ENCODE peak calls at places on chromosomes 6 and 20, in nine cellular contexts. V, X, L, W, Q, T, C, P and Z are unnamed samples.
A peak's percentile ranks its signal among the peaks of the same experiment; 100 is the strongest.

GRCh38 chr6:84835340-84835739 is 70.9 kb upstream of the TBX18 start:
- DNase-seq in L (no peak), X (no peak), Q (no peak), T (no peak), C (no peak), V (no peak), P (no peak), W (no peak), Z (no peak)

GRCh38 chr20:47929368-47930115 is 144.3 kb upstream of the SULF2 start:
- DNase-seq in T (no peak), W (peak; percentile 12), V (no peak), P (no peak), Q (no peak), X (no peak), C (no peak), L (peak; percentile 75), Z (no peak)

GRCh38 chr6:106102034-106102433 is 15.9 kb downstream of the PRDM1 start:
- DNase-seq in Q (no peak), L (no peak), W (no peak), T (no peak), V (no peak), X (no peak), C (no peak), P (no peak), Z (no peak)

GRCh38 chr6:85118233-85118632 is 331.6 kb upstream of the NT5E start:
- DNase-seq in X (no peak), C (no peak), V (no peak), T (no peak), Q (no peak), P (no peak), L (no peak), W (no peak), Z (no peak)

GRCh38 chr6:162849269-162849668 is 121.5 kb downstream of the PACRG start:
- DNase-seq in Q (no peak), V (no peak), T (peak; percentile 65), P (no peak), X (no peak), C (no peak), W (no peak), L (no peak), Z (no peak)

GRCh38 chr6:80165819-80166218 is 59.3 kb downstream of the BCKDHB start:
- DNase-seq in T (no peak), V (no peak), C (no peak), P (no peak), L (no peak), W (no peak), X (no peak), Q (no peak), Z (no peak)

GRCh38 chr6:69796081-69796626 is 656 bp downstream of the LMBRD1 start:
- DNase-seq in L (peak; percentile 41), W (peak; percentile 55), X (peak; percentile 43), C (peak; percentile 76), Q (no peak), V (peak; percentile 43), P (no peak), T (peak; percentile 44), Z (peak; percentile 64)

GRCh38 chr6:166417285-166417691 is 34.5 kb upstream of the MPC1 start:
- DNase-seq in V (no peak), L (no peak), W (no peak), P (peak; percentile 35), C (no peak), X (no peak), Q (no peak), T (no peak), Z (no peak)

GRCh38 chr6:141105481-141105880 is 1027.2 kb upstream of the GJE1 start:
- DNase-seq in V (no peak), P (no peak), X (peak; percentile 70), L (peak; percentile 62), W (no peak), C (no peak), Q (no peak), T (no peak), Z (no peak)

GRCh38 chr6:16402501-16402900 is 164.1 kb downstream of the GMPR start:
- DNase-seq in Q (no peak), P (no peak), X (no peak), W (peak; percentile 26), T (no peak), V (no peak), C (no peak), L (peak; percentile 29), Z (no peak)

GRCh38 chr20:58483051-58483450 is 32.1 kb downstream of the APCDD1L start:
- DNase-seq in W (no peak), C (no peak), Q (no peak), L (no peak), V (no peak), P (no peak), T (no peak), X (no peak), Z (no peak)

GRCh38 chr20:58480455-58481356 is 34.5 kb downstream of the APCDD1L start:
- DNase-seq in V (no peak), T (no peak), Q (no peak), C (no peak), P (no peak), L (no peak), W (no peak), X (no peak), Z (no peak)

GRCh38 chr20:58479666-58480454 is 35.3 kb downstream of the APCDD1L start:
- DNase-seq in Q (no peak), L (no peak), C (no peak), W (no peak), V (no peak), T (no peak), X (no peak), P (no peak), Z (no peak)

GRCh38 chr20:58482416-58482815 is 32.8 kb downstream of the APCDD1L start:
- DNase-seq in Q (no peak), P (no peak), W (no peak), X (peak; percentile 32), T (no peak), L (peak; percentile 41), V (no peak), C (no peak), Z (no peak)

GRCh38 chr20:58481541-58482021 is 33.6 kb downstream of the APCDD1L start:
- DNase-seq in V (peak; percentile 54), P (no peak), Q (no peak), C (no peak), X (peak; percentile 6), L (peak; percentile 69), T (no peak), W (peak; percentile 46), Z (no peak)
- TF ChIP-seq CTCF in V (peak; percentile 25), P (peak; percentile 46), Q (peak; percentile 14), C (peak; percentile 29), X (peak; percentile 82), L (peak; percentile 71), T (peak; percentile 37), W (peak; percentile 88), Z (peak; percentile 55)

GRCh38 chr6:125811259-125811658 is 20.5 kb downstream of the NCOA7 start:
- DNase-seq in V (no peak), T (no peak), L (no peak), X (no peak), W (no peak), Q (no peak), C (no peak), P (no peak), Z (no peak)
- H3K4me3 ChIP-seq in V (no peak overlapping the region), T (no peak overlapping the region), L (no peak overlapping the region), X (no peak overlapping the region), W (no peak overlapping the region), Q (no peak overlapping the region), C (no peak overlapping the region), P (no peak overlapping the region), Z (no peak overlapping the region)

DNA sequence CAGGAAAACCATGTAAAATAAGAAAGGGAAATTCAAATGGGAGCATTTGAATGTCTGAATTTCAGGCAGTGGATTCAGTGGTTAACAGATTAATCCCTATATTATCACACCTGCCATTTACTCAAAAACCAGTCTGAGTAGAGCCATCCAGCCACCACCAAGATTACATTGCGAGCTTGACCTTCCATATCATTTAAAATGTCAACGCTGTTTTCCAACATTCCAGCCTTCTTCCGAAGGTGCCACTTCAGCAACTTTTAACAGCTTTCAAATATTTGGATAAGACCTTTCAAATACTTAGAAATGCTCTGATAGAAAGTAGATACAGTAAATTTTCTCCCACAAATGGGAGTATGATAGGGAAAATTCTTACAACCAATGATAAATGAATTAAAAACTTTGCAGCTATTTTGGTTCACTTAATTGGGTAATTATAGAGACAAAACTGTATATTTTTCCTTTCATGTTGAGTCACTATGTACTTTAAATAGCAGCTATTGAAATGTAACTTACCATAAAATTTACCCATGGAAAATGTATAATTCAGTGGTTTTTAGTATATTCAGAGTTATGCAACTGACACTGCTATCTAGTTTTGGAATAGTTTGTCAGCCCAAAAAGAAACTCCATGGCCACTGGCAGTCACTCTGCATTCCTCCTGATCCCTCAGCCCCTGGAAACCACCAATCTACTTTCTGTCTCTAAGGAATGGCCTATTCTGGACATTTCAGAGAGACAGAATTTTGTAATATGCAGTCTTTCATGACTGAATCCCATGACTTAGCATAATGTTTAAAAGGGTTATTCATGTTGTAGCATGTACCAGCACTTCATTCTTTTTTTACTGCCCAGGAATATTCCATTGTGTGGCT is 21.6 kb downstream of the EZR start:
- DNase-seq in W (no peak), Q (no peak), P (no peak), C (no peak), V (no peak), T (no peak), X (peak; percentile 54), L (peak; percentile 92), Z (no peak)
- H3K27ac ChIP-seq in W (no peak overlapping the region), Q (peak overlapping the region; percentile 74), P (peak overlapping the region; percentile 55), C (no peak overlapping the region), V (no peak overlapping the region), T (peak overlapping the region; percentile 10), X (peak overlapping the region; percentile 51), L (peak overlapping the region; percentile 93), Z (peak overlapping the region; percentile 10)

GRCh38 chr6:64983108-64983507 is 723.9 kb downstream of the EYS start:
- DNase-seq in P (no peak), W (no peak), L (no peak), V (no peak), T (no peak), X (no peak), C (no peak), Q (no peak), Z (no peak)

GRCh38 chr6:64990652-64991304 is 716.2 kb downstream of the EYS start:
- DNase-seq in W (no peak), V (no peak), X (no peak), C (no peak), Q (no peak), P (no peak), L (no peak), T (no peak), Z (no peak)

GRCh38 chr6:64988148-64988547 is 718.9 kb downstream of the EYS start:
- DNase-seq in V (no peak), W (no peak), P (no peak), T (no peak), C (no peak), Q (no peak), X (peak; percentile 2), L (no peak), Z (no peak)

GRCh38 chr6:64984947-64985346 is 722.1 kb downstream of the EYS start:
- DNase-seq in C (no peak), X (no peak), V (no peak), L (no peak), P (no peak), T (no peak), Q (no peak), W (no peak), Z (no peak)

DNA sequence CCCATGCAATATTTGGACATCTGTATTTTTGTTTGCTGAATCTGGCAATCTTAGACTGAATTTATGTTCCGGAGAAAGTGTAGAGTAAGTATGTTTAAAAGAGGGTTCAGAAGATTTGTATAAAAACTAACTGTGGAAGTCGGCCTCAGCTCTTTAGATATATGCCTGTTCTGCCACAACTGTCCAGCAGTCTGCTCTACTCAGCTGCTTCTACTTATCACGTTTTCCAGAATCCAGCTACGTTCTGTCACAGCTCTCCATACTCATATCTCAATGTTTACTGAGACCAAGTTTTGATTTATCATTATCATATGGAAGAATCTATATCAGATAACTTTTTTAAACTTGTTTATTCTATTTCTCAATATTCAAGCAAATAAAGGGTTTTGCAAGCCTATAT is 721.3 kb downstream of the EYS start:
- DNase-seq in L (no peak), C (no peak), X (no peak), Q (no peak), V (no peak), W (no peak), T (no peak), P (no peak), Z (no peak)
- TF ChIP-seq CTCF in L (no peak), C (peak; percentile 36), X (no peak), Q (no peak), V (no peak), W (no peak), T (no peak), P (no peak), Z (no peak)